ENCODE peak calls at places on chromosomes 3 and 15, in seven cellular contexts. P is IMR-90, Y is HepG2, J is K562, Q is H1, D is GM12878, B is SK-N-SH. M is an unnamed sample.

GRCh38 chr3:47523310-47524073 is 10.0 kb upstream of the ELP6 start:
- DNase-seq in D (no peak), Q (no peak), P (no peak), Y (no peak), B (no peak), J (no peak), M (no peak)

GRCh38 chr3:57152150-57152549 is 13.0 kb downstream of the IL17RD start:
- DNase-seq in Y (peak), J (no peak), P (no peak), B (no peak), Q (no peak), D (no peak), M (no peak)

GRCh38 chr15:76840830-76841460 is 64.2 kb downstream of the SCAPER start:
- DNase-seq in Q (no peak), Y (peak), B (peak), D (no peak), P (peak), J (no peak), M (peak)

GRCh38 chr3:150194513-150194912 is 213.6 kb upstream of the TSC22D2 start:
- DNase-seq in B (no peak), P (no peak), Q (no peak), D (no peak), J (no peak), Y (no peak), M (no peak)

GRCh38 chr15:68314563-68314962 is 37.0 kb downstream of the FEM1B start:
- DNase-seq in J (no peak), P (peak), Y (peak), D (no peak), Q (no peak), B (peak), M (no peak)

GRCh38 chr15:55820043-55820442 is 77.1 kb upstream of the PRTG start:
- DNase-seq in Q (no peak), P (no peak), J (no peak), B (no peak), D (no peak), Y (no peak), M (no peak)

GRCh38 chr15:32125595-32125994 is 95.3 kb downstream of the CHRNA7 start:
- DNase-seq in Y (no peak), P (no peak), B (no peak), D (no peak), Q (no peak), J (no peak), M (no peak)

GRCh38 chr3:7518471-7518870 is 657.6 kb downstream of the GRM7 start:
- DNase-seq in Q (no peak), P (no peak), D (no peak), J (no peak), B (peak), Y (no peak), M (no peak)

GRCh38 chr15:73335026-73335425 is 33.7 kb downstream of the HCN4 start:
- DNase-seq in P (no peak), Y (no peak), Q (no peak), J (no peak), B (no peak), D (no peak), M (no peak)

GRCh38 chr15:38868326-38869114 is 303.9 kb upstream of the RASGRP1 start:
- DNase-seq in P (peak), Y (peak), D (no peak), J (no peak), B (no peak), Q (no peak), M (peak)

GRCh38 chr3:133573054-133573628 is 345 bp upstream of the CDV3 start:
- DNase-seq in B (peak), P (peak), J (peak), Y (peak), Q (peak), D (peak), M (peak)

GRCh38 chr3:196667056-196667844 is 27.8 kb downstream of the NRROS start:
- DNase-seq in J (no peak), Q (no peak), D (no peak), Y (no peak), P (no peak), B (no peak), M (no peak)

GRCh38 chr3:42711491-42712343 is 9.1 kb upstream of the HHATL start:
- DNase-seq in D (no peak), B (peak), Q (peak), Y (no peak), P (no peak), J (no peak), M (peak)

GRCh38 chr15:38196116-38196515 is 56.5 kb upstream of the SPRED1 start:
- DNase-seq in D (no peak), P (no peak), Q (no peak), B (no peak), Y (no peak), J (no peak), M (no peak)

GRCh38 chr3:120418866-120419490 is 31.8 kb downstream of the FSTL1 start:
- DNase-seq in D (no peak), Y (peak), P (no peak), J (no peak), Q (no peak), B (peak), M (peak)

GRCh38 chr3:171811059-171811912 is 1.0 kb upstream of the PLD1 start:
- DNase-seq in J (peak), Q (no peak), P (peak), D (no peak), B (peak), Y (peak), M (peak)

GRCh38 chr3:69013256-69014021 is at the start of gene EOGT:
- DNase-seq in P (peak), D (peak), Y (peak), J (peak), B (peak), Q (peak), M (peak)

GRCh38 chr3:13301295-13301987 is 118.7 kb downstream of the NUP210 start:
- DNase-seq in D (peak), P (peak), J (no peak), Q (peak), Y (peak), B (no peak), M (peak)

GRCh38 chr3:107347717-107348116 is 29.5 kb upstream of the CCDC54 start:
- DNase-seq in P (no peak), D (no peak), B (no peak), Q (no peak), Y (peak), J (no peak), M (no peak)

GRCh38 chr3:99394831-99395733 is 243.3 kb upstream of the COL8A1 start:
- DNase-seq in J (no peak), D (no peak), Q (no peak), Y (no peak), B (no peak), P (peak), M (no peak)
- TF ChIP-seq RFX5 in J (no peak), D (no peak), Q (no peak), Y (no peak), B (no peak), P (no peak), M (no peak)

GRCh38 chr3:10290476-10291138 is 2.1 kb downstream of the GHRL start:
- DNase-seq in Y (no peak), D (no peak), Q (no peak), P (no peak), J (no peak), B (no peak), M (no peak)

GRCh38 chr3:10291139-10291500 is 1.6 kb downstream of the GHRL start:
- DNase-seq in Y (no peak), B (no peak), Q (no peak), D (no peak), J (no peak), P (no peak), M (no peak)

GRCh38 chr3:10291641-10292040 is 1.1 kb downstream of the GHRL start:
- DNase-seq in B (no peak), Y (no peak), P (no peak), Q (no peak), J (no peak), D (no peak), M (no peak)

GRCh38 chr3:10294030-10294591 is 1.4 kb upstream of the GHRL start:
- DNase-seq in B (no peak), P (no peak), J (no peak), D (no peak), Y (no peak), Q (no peak), M (no peak)

GRCh38 chr3:10292505-10293419 is at the start of gene GHRL:
- DNase-seq in Q (no peak), B (no peak), P (no peak), Y (peak), J (peak), D (peak), M (no peak)
- TF ChIP-seq RFX5 in Q (no peak), B (no peak), P (no peak), Y (no peak), J (no peak), D (no peak), M (no peak)

GRCh38 chr15:64618569-64618968 is 156.8 kb downstream of the RBPMS2 start:
- DNase-seq in B (no peak), J (no peak), P (no peak), Y (no peak), D (no peak), Q (no peak), M (no peak)

GRCh38 chr15:64617727-64618126 is 157.3 kb downstream of the ZNF609 start:
- DNase-seq in Q (no peak), P (no peak), J (no peak), Y (no peak), D (no peak), B (no peak), M (no peak)

GRCh38 chr15:64618138-64618537 is 157.3 kb downstream of the RBPMS2 start:
- DNase-seq in B (no peak), Q (no peak), J (no peak), P (no peak), D (no peak), Y (no peak), M (no peak)

GRCh38 chr15:64620991-64621495 is 154.3 kb downstream of the RBPMS2 start:
- DNase-seq in P (no peak), J (no peak), B (no peak), Q (no peak), D (no peak), Y (no peak), M (no peak)

DNA sequence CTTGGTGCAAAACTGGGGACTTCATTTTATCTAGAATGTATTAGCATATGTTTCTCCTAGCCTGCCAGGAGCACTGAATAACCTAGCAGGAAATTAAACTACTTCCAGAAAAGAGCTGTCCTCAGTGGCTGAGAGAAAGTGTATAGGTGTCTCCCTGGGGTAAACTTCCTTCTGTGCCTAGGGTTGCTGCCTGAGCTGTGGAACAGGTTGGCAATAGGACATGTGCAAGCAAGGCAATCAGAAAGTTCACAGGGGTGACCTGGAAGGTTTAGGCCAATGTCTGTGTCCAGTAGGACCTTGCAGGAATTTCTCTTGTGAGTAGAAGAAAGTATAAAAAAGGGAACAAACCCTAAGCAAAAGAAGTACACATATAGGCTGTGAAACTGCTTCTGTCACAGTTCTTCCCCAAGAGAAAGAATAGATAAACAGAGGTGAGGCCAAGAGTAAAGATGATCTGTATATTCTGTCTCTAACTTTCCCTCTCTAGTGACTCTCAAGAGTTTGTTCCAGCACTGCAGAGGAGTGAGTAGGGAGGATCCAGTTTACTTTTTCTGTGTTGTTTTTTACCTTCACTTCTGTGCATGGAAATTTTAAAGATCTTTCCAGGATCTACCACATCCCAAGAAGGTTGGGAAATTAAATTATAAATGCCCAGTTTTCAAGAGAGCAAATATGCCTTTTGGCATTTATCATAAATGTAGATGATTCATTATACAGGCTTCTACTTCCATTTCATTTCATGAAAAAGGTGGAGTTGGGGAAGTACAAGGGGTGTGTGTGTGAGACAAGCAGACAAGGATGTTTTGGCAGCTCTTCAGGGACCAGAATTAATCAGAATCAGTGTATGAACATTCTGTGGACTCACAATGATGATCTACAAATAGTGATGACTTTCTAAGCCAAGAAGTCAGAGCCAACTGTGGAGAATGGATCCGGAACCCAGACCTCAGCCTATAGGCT is 155.2 kb downstream of the RBPMS2 start:
- DNase-seq in P (peak), J (no peak), Y (no peak), D (no peak), B (no peak), Q (no peak), M (peak)
- TF ChIP-seq RFX5 in P (no peak), J (no peak), Y (no peak), D (no peak), B (no peak), Q (no peak), M (no peak)

GRCh38 chr15:64828985-64829384 is 3.5 kb upstream of the PIF1 start:
- DNase-seq in D (no peak), B (no peak), J (no peak), P (peak), Q (no peak), Y (no peak), M (no peak)

GRCh38 chr15:64825431-64826294 is at the start of gene PIF1:
- DNase-seq in Y (peak), P (peak), J (peak), Q (peak), D (peak), B (peak), M (peak)

GRCh38 chr15:64825081-64825430 is 391 bp downstream of the PIF1 start:
- DNase-seq in Y (no peak), P (no peak), Q (no peak), J (no peak), D (no peak), B (peak), M (no peak)
- TF ChIP-seq RFX5 in Y (no peak), P (no peak), Q (no peak), J (no peak), D (no peak), B (no peak), M (no peak)